ENCODE peak calls at places on chromosomes 2 and 18, in nine cellular contexts. B, W, Z, T, U, O, J, K and S are unnamed samples.

GRCh38 chr2:43311276-43311675 is 84.9 kb upstream of the ZFP36L2 start:
- DNase-seq in K (no peak), T (peak), J (no peak), B (no peak), U (peak), O (no peak), Z (no peak), W (no peak), S (no peak)

GRCh38 chr2:137096693-137097092 is 331.3 kb downstream of the THSD7B start:
- DNase-seq in O (no peak), B (no peak), K (no peak), U (no peak), T (no peak), Z (no peak), W (no peak), J (no peak), S (no peak)

GRCh38 chr18:55868909-55869308 is 280.9 kb upstream of the TCF4 start:
- DNase-seq in U (peak), B (no peak), O (no peak), J (no peak), T (no peak), K (no peak), Z (no peak), W (no peak), S (no peak)

GRCh38 chr2:168160897-168161296 is 86.5 kb downstream of the STK39 start:
- DNase-seq in B (peak), W (peak), O (no peak), Z (no peak), U (no peak), J (no peak), T (no peak), K (no peak), S (no peak)

GRCh38 chr2:113211226-113212105 is 37.7 kb downstream of the PSD4 start:
- DNase-seq in O (no peak), W (no peak), K (no peak), U (peak), T (no peak), J (no peak), B (no peak), Z (peak), S (no peak)

GRCh38 chr2:47842846-47843245 is 59.9 kb downstream of the MSH6 start:
- DNase-seq in B (no peak), T (no peak), W (no peak), J (no peak), O (no peak), K (no peak), Z (no peak), U (no peak), S (no peak)

GRCh38 chr18:47737956-47738355 is 192.5 kb downstream of the SMAD2 start:
- DNase-seq in T (no peak), U (no peak), O (no peak), J (no peak), K (no peak), B (no peak), W (no peak), Z (no peak), S (peak)

GRCh38 chr2:240567872-240568677 is at the start of gene RNPEPL1:
- DNase-seq in U (no peak), O (peak), J (peak), Z (peak), T (peak), B (peak), W (peak), K (peak), S (peak)

GRCh38 chr2:146837857-146838256 is 1007.0 kb upstream of the ACVR2A start:
- DNase-seq in J (no peak), O (no peak), U (no peak), Z (no peak), W (no peak), K (no peak), T (no peak), B (no peak), S (no peak)

GRCh38 chr18:62369129-62369644 is 44.1 kb downstream of the TNFRSF11A start:
- DNase-seq in T (no peak), O (no peak), K (no peak), J (no peak), W (no peak), U (no peak), Z (no peak), B (no peak), S (no peak)

GRCh38 chr2:51707625-51708024 is 675.7 kb upstream of the NRXN1 start:
- DNase-seq in W (no peak), Z (no peak), U (no peak), J (no peak), T (no peak), K (no peak), O (no peak), B (no peak), S (no peak)

GRCh38 chr2:233209117-233209977 is 42.1 kb upstream of the ATG16L1 start:
- DNase-seq in B (no peak), K (no peak), J (no peak), Z (peak), U (peak), T (no peak), W (peak), O (no peak), S (no peak)

GRCh38 chr2:159046966-159047365 is 78.5 kb downstream of the TANC1 start:
- DNase-seq in J (no peak), Z (peak), T (no peak), B (no peak), K (no peak), U (peak), O (no peak), W (no peak), S (no peak)

GRCh38 chr2:60676950-60677349 is 79.1 kb upstream of the PAPOLG start:
- DNase-seq in Z (no peak), B (peak), K (no peak), T (no peak), O (no peak), J (no peak), U (no peak), W (no peak), S (no peak)

GRCh38 chr2:173149491-173149890 is 73.8 kb downstream of the MAP3K20 start:
- DNase-seq in U (no peak), B (no peak), W (no peak), O (no peak), T (no peak), K (no peak), J (no peak), Z (no peak), S (no peak)

GRCh38 chr18:44781890-44782289 is 101.2 kb downstream of the SETBP1 start:
- DNase-seq in K (no peak), T (no peak), W (no peak), B (no peak), Z (peak), J (no peak), U (peak), O (no peak), S (no peak)

GRCh38 chr2:181892795-181893435 is 1.4 kb downstream of the ITPRID2 start:
- DNase-seq in B (no peak), T (no peak), J (no peak), U (peak), W (no peak), Z (no peak), K (no peak), O (no peak), S (no peak)

GRCh38 chr2:88059979-88060906 is 4.7 kb upstream of the KRCC1 start:
- DNase-seq in K (no peak), U (peak), O (no peak), T (no peak), J (peak), W (peak), B (peak), Z (peak), S (no peak)

GRCh38 chr18:1914489-1914888 is 656.8 kb downstream of the METTL4 start:
- DNase-seq in Z (no peak), U (no peak), B (peak), O (no peak), K (no peak), W (no peak), J (peak), T (no peak), S (no peak)

GRCh38 chr2:241668839-241669238 is 17.8 kb downstream of the DTYMK start:
- DNase-seq in O (no peak), W (no peak), T (no peak), J (no peak), K (no peak), U (no peak), B (no peak), Z (no peak), S (no peak)

GRCh38 chr2:208565690-208566421 is 159.3 kb downstream of the PTH2R start:
- DNase-seq in U (no peak), W (no peak), T (no peak), O (no peak), Z (no peak), J (no peak), K (no peak), B (no peak), S (no peak)

GRCh38 chr2:15642334-15643208 is 50.9 kb downstream of the DDX1 start:
- DNase-seq in Z (peak), U (no peak), O (no peak), K (no peak), J (no peak), B (no peak), W (no peak), T (no peak), S (no peak)

GRCh38 chr18:31192086-31192776 is 29.6 kb upstream of the DSC1 start:
- DNase-seq in K (no peak), T (no peak), O (no peak), Z (no peak), W (no peak), J (no peak), U (no peak), B (no peak), S (no peak)

GRCh38 chr2:191916826-191917225 is 69.9 kb upstream of the CAVIN2 start:
- DNase-seq in U (no peak), B (no peak), K (no peak), W (no peak), T (no peak), J (no peak), Z (no peak), O (no peak), S (no peak)

GRCh38 chr2:157839162-157839801 is 36.8 kb downstream of the ACVR1 start:
- DNase-seq in B (no peak), U (peak), W (peak), O (no peak), K (no peak), J (no peak), T (peak), Z (peak), S (no peak)

GRCh38 chr2:118013221-118013723 is 598 bp downstream of the CCDC93 start:
- DNase-seq in B (peak), O (peak), W (peak), J (peak), K (peak), U (no peak), T (peak), Z (peak), S (peak)

GRCh38 chr2:71620116-71620515 is 166.8 kb downstream of the DYSF start:
- DNase-seq in O (no peak), W (no peak), J (no peak), U (no peak), K (no peak), Z (no peak), T (no peak), B (no peak), S (peak)

GRCh38 chr2:86372641-86373502 is 35.4 kb upstream of the REEP1 start:
- DNase-seq in Z (peak), K (no peak), U (peak), J (no peak), B (peak), O (no peak), T (peak), W (no peak), S (peak)

GRCh38 chr2:215370116-215370965 is 58.5 kb downstream of the ATIC start:
- DNase-seq in J (no peak), T (no peak), K (no peak), O (no peak), U (no peak), W (no peak), Z (no peak), B (no peak), S (no peak)
- TF ChIP-seq POLR2A in J (no peak), T (no peak), K (no peak), O (no peak), U (no peak), W (no peak), Z (no peak), B (no peak), S (no peak)

GRCh38 chr2:135202751-135203150 is 150.7 kb downstream of the RAB3GAP1 start:
- DNase-seq in Z (no peak), W (no peak), T (no peak), U (peak), O (no peak), K (no peak), B (no peak), J (no peak), S (no peak)
- TF ChIP-seq POLR2A in Z (no peak), W (no peak), T (no peak), U (no peak), O (no peak), K (no peak), B (no peak), J (no peak), S (no peak)

GRCh38 chr18:35478520-35479435 is 19.0 kb downstream of the INO80C start:
- DNase-seq in O (peak), T (peak), U (peak), Z (peak), J (no peak), B (peak), W (no peak), K (no peak), S (peak)
- TF ChIP-seq POLR2A in O (no peak), T (no peak), U (no peak), Z (no peak), J (no peak), B (no peak), W (no peak), K (no peak), S (no peak)

DNA sequence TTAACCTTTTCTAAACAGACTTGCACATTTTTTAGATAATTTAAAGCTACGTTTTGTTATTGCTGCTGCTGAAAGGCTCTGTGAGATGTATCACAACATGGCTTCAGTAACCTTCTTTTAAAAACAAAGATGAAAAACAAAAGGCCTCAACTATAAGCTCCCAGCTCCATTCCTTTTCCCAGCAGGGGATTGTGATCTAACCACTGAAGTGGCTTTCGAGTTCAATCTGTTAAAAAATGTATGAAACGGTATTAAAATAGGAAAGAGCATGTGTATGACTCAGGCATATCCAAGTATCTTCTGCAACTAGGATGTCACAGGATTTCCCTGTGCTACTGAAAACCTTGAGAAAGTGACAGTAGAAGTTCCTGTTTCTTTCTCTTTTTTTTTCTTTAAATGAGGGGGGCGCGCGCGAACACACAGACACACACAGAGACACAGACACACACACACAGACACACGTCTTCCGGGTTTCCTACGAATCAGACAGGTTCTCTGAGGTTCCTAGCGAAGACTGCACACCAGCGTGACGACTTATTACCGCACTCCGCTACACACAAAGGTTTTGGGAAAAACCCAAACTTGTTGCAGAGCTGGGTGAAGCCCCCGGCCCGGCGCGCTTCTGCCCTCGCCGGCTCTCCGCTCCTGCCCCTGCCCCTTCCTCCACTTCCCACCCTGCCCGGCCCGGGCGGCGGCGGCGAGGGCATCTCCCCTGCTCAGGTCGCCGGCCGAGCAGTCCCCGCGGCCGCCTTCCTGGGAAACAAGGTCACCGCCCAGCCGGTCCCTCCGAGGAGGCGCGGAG is 86.8 kb downstream of the RBMS1 start:
- DNase-seq in U (peak), B (peak), T (peak), Z (peak), O (peak), J (peak), K (peak), W (no peak), S (peak)
- TF ChIP-seq POLR2A in U (peak), B (no peak), T (peak), Z (no peak), O (peak), J (no peak), K (peak), W (no peak), S (no peak)

DNA sequence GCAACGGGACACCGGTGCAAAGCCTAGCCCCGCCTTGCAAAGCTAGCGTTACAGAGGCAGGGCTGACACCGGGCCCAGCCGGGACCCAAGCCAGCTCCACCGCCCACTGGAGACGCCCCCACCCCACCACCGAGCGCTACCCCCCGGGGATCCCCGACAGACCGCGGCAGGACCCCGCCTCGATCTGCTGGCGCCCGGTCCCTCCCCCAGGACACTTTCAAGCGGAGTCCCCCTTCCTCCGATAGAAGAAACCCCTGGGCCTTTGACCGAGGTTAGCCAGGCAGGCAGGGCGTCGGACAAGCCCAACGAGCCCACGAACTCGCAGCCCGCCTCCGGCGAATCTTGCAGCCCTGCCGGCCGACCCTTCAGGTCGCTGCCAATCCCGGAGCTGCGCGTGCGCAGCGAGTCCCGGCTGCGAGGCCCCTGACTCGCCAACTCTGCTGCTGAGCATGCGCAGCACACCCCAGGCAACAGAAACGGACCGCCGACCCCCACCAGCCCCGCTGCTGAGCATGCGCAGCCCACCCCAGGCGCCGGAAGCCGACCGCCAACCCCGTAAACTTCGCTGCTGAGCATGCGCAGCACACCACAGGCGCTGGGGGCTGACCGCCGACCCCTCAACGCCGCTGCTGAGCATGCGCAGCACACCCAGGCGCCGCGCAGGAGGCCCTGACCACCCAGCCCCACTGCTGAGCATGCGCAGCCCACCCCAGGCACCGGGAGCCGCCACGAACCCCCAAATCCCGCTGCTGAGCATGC is 656 bp downstream of the ADI1 start:
- DNase-seq in T (peak), Z (peak), W (peak), K (peak), J (peak), O (peak), B (peak), U (peak), S (peak)
- TF ChIP-seq POLR2A in T (peak), Z (peak), W (peak), K (no peak), J (peak), O (no peak), B (peak), U (peak), S (no peak)

GRCh38 chr18:50287441-50288347 is at the start of gene CXXC1:
- DNase-seq in W (peak), T (peak), O (peak), B (peak), J (peak), K (peak), Z (peak), U (peak), S (peak)
- TF ChIP-seq POLR2A in W (peak), T (peak), O (peak), B (peak), J (peak), K (no peak), Z (no peak), U (no peak), S (no peak)

DNA sequence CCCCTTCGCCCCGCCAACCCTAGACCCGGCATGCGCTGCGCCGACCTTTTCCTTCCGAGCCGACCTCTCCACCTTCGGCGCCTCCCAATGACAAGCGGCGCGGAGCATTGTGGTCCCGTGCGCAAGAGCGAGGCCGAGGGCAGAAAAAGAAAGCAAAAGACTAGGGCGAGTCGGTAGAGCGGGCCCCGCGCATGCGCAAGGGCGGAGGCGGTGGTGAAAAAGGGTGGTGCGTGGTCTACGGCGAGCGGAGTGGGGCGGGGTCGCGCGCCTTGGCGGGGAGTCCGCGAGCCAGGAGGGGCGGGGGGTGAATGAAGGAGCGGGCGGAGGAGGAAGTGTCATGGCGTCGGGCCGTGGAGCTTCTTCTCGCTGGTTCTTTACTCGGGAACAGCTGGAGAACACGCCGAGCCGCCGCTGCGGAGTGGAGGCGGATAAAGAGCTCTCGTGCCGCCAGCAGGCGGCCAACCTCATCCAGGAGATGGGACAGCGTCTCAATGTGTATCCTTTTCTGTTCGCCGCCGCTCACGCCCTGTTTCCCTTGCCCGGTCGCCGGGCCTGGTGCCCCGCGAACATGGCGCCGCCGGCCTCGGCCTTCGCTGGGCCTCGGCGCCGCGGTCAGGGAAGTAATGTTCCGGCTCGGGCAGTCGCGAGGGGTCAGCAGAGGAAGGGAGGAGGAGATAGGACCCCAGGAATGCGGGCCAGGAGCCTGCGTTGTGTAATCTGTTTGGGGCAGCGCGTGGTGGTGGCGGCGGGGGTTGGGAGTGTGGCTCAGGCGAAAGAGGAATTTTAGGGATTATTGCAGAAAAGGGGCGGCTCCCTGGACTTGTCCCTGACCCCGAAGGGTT is at the start of gene CCNT2:
- DNase-seq in W (peak), B (peak), K (peak), J (peak), O (peak), U (peak), T (peak), Z (peak), S (peak)
- TF ChIP-seq POLR2A in W (peak), B (peak), K (peak), J (peak), O (peak), U (peak), T (peak), Z (no peak), S (no peak)

DNA sequence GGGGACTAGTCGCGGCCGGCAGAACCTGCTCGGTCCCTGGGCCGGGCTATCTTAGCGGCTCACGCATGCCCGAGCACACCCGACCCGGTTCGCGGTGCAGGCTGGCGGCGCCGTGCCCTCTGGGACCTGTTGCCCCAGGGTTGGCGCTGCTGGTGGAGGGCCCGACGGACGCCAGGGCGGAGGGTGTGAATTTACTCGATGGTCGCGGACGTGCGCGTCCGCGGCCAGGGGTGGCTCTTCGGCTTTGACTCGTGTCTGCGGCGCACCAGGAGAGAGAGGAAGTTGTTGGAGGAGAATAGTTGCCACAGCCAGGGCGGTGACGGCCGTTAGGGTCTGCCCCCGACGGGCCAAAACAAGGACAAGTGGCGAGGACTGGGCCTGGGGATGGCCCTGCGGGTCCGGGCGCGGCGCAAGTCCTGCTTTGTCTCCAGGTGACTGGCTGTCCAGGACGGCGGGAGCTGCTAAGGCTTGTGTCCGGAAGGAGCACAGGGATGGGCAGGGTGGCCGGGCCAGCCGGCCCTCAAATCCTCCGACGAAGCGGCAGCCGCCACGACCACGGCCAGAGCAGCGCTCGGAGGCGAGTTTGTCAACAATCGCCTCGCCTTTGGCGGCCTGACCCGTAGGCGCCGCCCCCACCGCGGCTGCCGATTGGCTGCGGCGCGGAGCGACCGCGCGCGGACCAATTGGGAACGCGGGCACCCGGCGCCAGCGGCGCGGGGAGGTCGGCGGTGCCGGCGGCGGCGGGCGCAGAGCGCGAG is 1.3 kb downstream of the BCL2L11 start:
- DNase-seq in J (no peak), T (peak), U (peak), O (peak), B (peak), K (peak), W (peak), Z (peak), S (peak)
- TF ChIP-seq POLR2A in J (no peak), T (peak), U (no peak), O (no peak), B (peak), K (no peak), W (peak), Z (peak), S (no peak)